ENCODE peak calls at places on chromosomes 11 and 22, in four cellular contexts. One of them, this sample, is unnamed. For H3K36me3, the result is how much of the 10 kb centered on the place peaks cover.

GRCh38 chr11:111047376-111047775 is 198.1 kb upstream of the POU2AF2 start:
- DNase-seq in IMR-90: peak
- DNase-seq in GM06990: no peak
- DNase-seq in CD8-positive, alpha-beta T cell: no peak
- DNase-seq in this sample: no peak

GRCh38 chr22:19287889-19288288 is 3.6 kb downstream of the CLTCL1 start:
- DNase-seq in CD8-positive, alpha-beta T cell: no peak
- DNase-seq in GM06990: no peak
- DNase-seq in IMR-90: peak
- DNase-seq in this sample: no peak

GRCh38 chr11:11348303-11348702 is 4.7 kb downstream of the CSNK2A3 start:
- DNase-seq in GM06990: no peak
- DNase-seq in IMR-90: no peak
- DNase-seq in CD8-positive, alpha-beta T cell: no peak
- DNase-seq in this sample: no peak

GRCh38 chr22:19488285-19488684 is 8.6 kb downstream of the CDC45 start:
- DNase-seq in CD8-positive, alpha-beta T cell: no peak
- DNase-seq in IMR-90: no peak
- DNase-seq in GM06990: no peak
- DNase-seq in this sample: no peak

GRCh38 chr11:125923012-125923579 is 18.8 kb downstream of the DDX25 start:
- DNase-seq in CD8-positive, alpha-beta T cell: peak
- DNase-seq in IMR-90: peak
- DNase-seq in GM06990: no peak
- DNase-seq in this sample: peak

GRCh38 chr22:43820671-43821305 is 8.7 kb upstream of the EFCAB6 start:
- DNase-seq in IMR-90: no peak
- DNase-seq in CD8-positive, alpha-beta T cell: no peak
- DNase-seq in GM06990: no peak
- DNase-seq in this sample: no peak

GRCh38 chr11:18754308-18754707 is 28.3 kb upstream of the IGSF22 start:
- DNase-seq in IMR-90: peak
- DNase-seq in GM06990: no peak
- DNase-seq in CD8-positive, alpha-beta T cell: no peak
- DNase-seq in this sample: no peak

GRCh38 chr11:120546312-120547205 is 35.0 kb downstream of the GRIK4 start:
- DNase-seq in IMR-90: peak
- DNase-seq in GM06990: no peak
- DNase-seq in CD8-positive, alpha-beta T cell: no peak
- DNase-seq in this sample: no peak

GRCh38 chr22:24069721-24070120 is 58.6 kb downstream of the CABIN1 start:
- DNase-seq in GM06990: no peak
- DNase-seq in CD8-positive, alpha-beta T cell: no peak
- DNase-seq in IMR-90: no peak
- DNase-seq in this sample: no peak

GRCh38 chr22:19079691-19080090 is 42.5 kb downstream of the DGCR2 start:
- DNase-seq in IMR-90: no peak
- DNase-seq in GM06990: no peak
- DNase-seq in CD8-positive, alpha-beta T cell: no peak
- DNase-seq in this sample: no peak

GRCh38 chr11:116232364-116232801 is 540.4 kb downstream of the BUD13 start:
- DNase-seq in CD8-positive, alpha-beta T cell: no peak
- DNase-seq in GM06990: no peak
- DNase-seq in IMR-90: no peak
- DNase-seq in this sample: no peak

GRCh38 chr11:71145368-71145767 is 107.0 kb downstream of the SHANK2 start:
- DNase-seq in GM06990: no peak
- DNase-seq in CD8-positive, alpha-beta T cell: no peak
- DNase-seq in IMR-90: no peak
- DNase-seq in this sample: no peak

GRCh38 chr22:23531283-23531921 is 48.7 kb downstream of the IGLL1 start:
- DNase-seq in CD8-positive, alpha-beta T cell: no peak
- DNase-seq in IMR-90: no peak
- DNase-seq in GM06990: no peak
- DNase-seq in this sample: no peak

GRCh38 chr22:29780781-29781676 is 13.9 kb downstream of the UQCR10 start:
- DNase-seq in IMR-90: peak
- DNase-seq in GM06990: no peak
- DNase-seq in CD8-positive, alpha-beta T cell: no peak
- DNase-seq in this sample: no peak

GRCh38 chr11:2416765-2417164 is 16.2 kb downstream of the TSSC4 start:
- DNase-seq in GM06990: no peak
- DNase-seq in IMR-90: no peak
- DNase-seq in CD8-positive, alpha-beta T cell: no peak
- DNase-seq in this sample: no peak

GRCh38 chr11:1077417-1078119 is 2.9 kb downstream of the MUC2 start:
- DNase-seq in CD8-positive, alpha-beta T cell: no peak
- DNase-seq in GM06990: no peak
- DNase-seq in IMR-90: no peak
- DNase-seq in this sample: no peak

GRCh38 chr11:65623852-65624616 is 8.5 kb downstream of the PCNX3 start:
- DNase-seq in GM06990: no peak
- DNase-seq in IMR-90: no peak
- DNase-seq in CD8-positive, alpha-beta T cell: no peak
- DNase-seq in this sample: no peak

GRCh38 chr11:65625628-65626342 is 10.2 kb downstream of the PCNX3 start:
- DNase-seq in CD8-positive, alpha-beta T cell: peak
- DNase-seq in GM06990: no peak
- DNase-seq in IMR-90: no peak
- DNase-seq in this sample: no peak

GRCh38 chr11:65627202-65627601 is 10.7 kb upstream of the SIPA1 start:
- DNase-seq in CD8-positive, alpha-beta T cell: no peak
- DNase-seq in IMR-90: no peak
- DNase-seq in GM06990: no peak
- DNase-seq in this sample: no peak

GRCh38 chr11:65623177-65623576 is 7.6 kb downstream of the PCNX3 start:
- DNase-seq in IMR-90: no peak
- DNase-seq in GM06990: no peak
- DNase-seq in CD8-positive, alpha-beta T cell: no peak
- DNase-seq in this sample: no peak

GRCh38 chr11:65624931-65625627 is 9.5 kb downstream of the PCNX3 start:
- DNase-seq in IMR-90: no peak
- DNase-seq in GM06990: no peak
- DNase-seq in CD8-positive, alpha-beta T cell: no peak
- DNase-seq in this sample: no peak
- H3K36me3 ChIP-seq in IMR-90: half or more
- H3K36me3 ChIP-seq in GM06990: half or more
- H3K36me3 ChIP-seq in CD8-positive, alpha-beta T cell: under half
- H3K36me3 ChIP-seq in this sample: under half

GRCh38 chr11:34157163-34157562 is 51.7 kb downstream of the NAT10 start:
- DNase-seq in GM06990: no peak
- DNase-seq in IMR-90: no peak
- DNase-seq in CD8-positive, alpha-beta T cell: no peak
- DNase-seq in this sample: no peak
- H3K36me3 ChIP-seq in GM06990: under half
- H3K36me3 ChIP-seq in IMR-90: under half
- H3K36me3 ChIP-seq in CD8-positive, alpha-beta T cell: under half
- H3K36me3 ChIP-seq in this sample: under half

DNA sequence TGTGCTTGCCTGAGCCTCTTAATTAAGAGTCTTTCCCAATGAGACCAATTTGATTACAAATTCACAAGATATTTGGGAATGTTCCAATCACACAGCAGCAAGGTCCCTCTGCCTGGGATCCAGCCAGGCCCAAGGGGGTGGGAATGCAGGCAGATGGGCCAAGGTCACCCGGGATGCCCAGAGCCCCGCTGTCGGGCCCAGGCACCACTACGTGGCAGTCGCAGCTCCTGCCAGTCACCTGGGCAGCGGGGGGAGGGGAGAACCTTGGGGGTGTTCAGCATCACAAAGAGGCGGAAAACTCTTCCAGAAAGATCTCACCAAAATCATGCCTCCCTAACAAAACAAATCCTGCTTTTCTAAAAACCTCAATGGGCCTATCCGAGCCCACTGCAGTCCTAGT is 30.9 kb downstream of the PPM1F start:
- DNase-seq in GM06990: no peak
- DNase-seq in CD8-positive, alpha-beta T cell: no peak
- DNase-seq in IMR-90: peak
- DNase-seq in this sample: no peak
- H3K36me3 ChIP-seq in GM06990: under half
- H3K36me3 ChIP-seq in CD8-positive, alpha-beta T cell: under half
- H3K36me3 ChIP-seq in IMR-90: under half
- H3K36me3 ChIP-seq in this sample: under half

DNA sequence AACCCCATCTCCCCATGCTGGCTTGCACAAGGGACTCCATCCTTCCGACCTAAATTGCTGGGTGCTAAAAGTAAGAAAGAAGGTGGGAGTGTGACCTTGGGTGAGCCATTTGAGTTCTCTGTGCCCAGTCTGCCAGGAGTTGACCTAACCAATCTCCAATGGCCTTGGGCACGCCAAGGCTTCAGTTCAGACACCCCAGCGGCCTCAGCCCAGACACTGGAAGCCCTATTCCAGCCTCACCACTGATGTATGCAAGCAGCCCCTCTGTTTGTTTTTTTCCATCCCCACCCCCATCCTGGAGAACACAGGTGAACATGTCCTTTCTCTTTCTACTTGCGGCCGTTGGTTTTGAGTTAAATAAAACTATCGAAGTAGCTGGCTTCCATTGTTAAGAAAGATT is 31.9 kb downstream of the MYH9 start:
- DNase-seq in IMR-90: no peak
- DNase-seq in CD8-positive, alpha-beta T cell: no peak
- DNase-seq in GM06990: no peak
- DNase-seq in this sample: no peak
- H3K36me3 ChIP-seq in IMR-90: under half
- H3K36me3 ChIP-seq in CD8-positive, alpha-beta T cell: under half
- H3K36me3 ChIP-seq in GM06990: under half
- H3K36me3 ChIP-seq in this sample: under half

GRCh38 chr11:45659031-45659817 is 6.2 kb downstream of the CHST1 start:
- DNase-seq in CD8-positive, alpha-beta T cell: no peak
- DNase-seq in IMR-90: no peak
- DNase-seq in GM06990: no peak
- DNase-seq in this sample: no peak

GRCh38 chr11:45659818-45660160 is 5.6 kb downstream of the CHST1 start:
- DNase-seq in CD8-positive, alpha-beta T cell: no peak
- DNase-seq in GM06990: no peak
- DNase-seq in IMR-90: no peak
- DNase-seq in this sample: no peak

GRCh38 chr11:45661417-45662055 is 3.9 kb downstream of the CHST1 start:
- DNase-seq in GM06990: no peak
- DNase-seq in CD8-positive, alpha-beta T cell: no peak
- DNase-seq in IMR-90: no peak
- DNase-seq in this sample: no peak

GRCh38 chr11:45662096-45662664 is 3.2 kb downstream of the CHST1 start:
- DNase-seq in GM06990: no peak
- DNase-seq in CD8-positive, alpha-beta T cell: no peak
- DNase-seq in IMR-90: no peak
- DNase-seq in this sample: no peak

DNA sequence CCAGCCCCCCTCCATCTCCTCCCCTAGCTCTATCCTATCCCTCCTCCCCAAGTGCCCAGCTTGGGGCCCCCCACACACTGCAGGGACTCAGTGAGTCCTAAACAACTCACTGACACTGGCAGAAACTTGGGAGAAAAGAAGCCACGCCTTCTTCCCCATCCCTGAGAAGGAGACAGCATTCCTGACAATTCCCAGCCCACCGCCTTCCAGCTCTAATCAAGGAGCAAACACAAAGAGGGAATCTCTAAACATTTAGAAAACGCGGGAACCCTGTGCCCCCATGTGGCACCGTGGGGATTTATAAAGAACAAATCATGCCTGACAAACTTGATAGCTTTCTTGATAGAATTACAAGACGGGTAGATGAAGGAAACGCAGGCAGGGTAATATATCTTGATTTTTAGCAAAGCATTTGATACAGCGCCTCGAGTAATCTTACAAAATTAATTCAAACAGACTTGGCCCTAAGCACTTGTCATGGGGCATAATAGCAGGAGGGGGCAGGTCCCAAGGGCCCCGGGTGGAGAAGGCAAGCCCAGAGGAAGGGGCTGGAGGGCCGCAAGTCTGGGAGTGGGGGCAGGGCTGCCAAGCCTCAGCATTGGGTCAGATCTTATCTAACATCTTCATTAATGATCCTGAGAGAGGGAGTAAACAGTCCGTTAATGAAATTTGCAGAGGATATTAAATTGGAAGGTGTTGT is 4.6 kb downstream of the CHST1 start:
- DNase-seq in IMR-90: no peak
- DNase-seq in CD8-positive, alpha-beta T cell: no peak
- DNase-seq in GM06990: no peak
- DNase-seq in this sample: no peak
- H3K36me3 ChIP-seq in IMR-90: under half
- H3K36me3 ChIP-seq in CD8-positive, alpha-beta T cell: under half
- H3K36me3 ChIP-seq in GM06990: under half
- H3K36me3 ChIP-seq in this sample: under half

This sample was measured in naive thymus-derived CD4-positive, alpha-beta T cell.